ENCODE peak calls at places on chromosomes 4 and X, in nine cellular contexts. One of them, this sample, is unnamed.

GRCh38 chrX:48896611-48897011 is 957 bp downstream of the TIMM17B start:
- DNase-seq in spleen: peak
- DNase-seq in uterus: no peak
- DNase-seq in heart left ventricle: no peak
- DNase-seq in epithelial cell of proximal tubule: no peak
- DNase-seq in A549: no peak
- DNase-seq in NB4: peak
- DNase-seq in H1: no peak
- DNase-seq in Panc1: no peak
- DNase-seq in this sample: no peak

GRCh38 chr4:176498857-176499256 is 179.1 kb downstream of the SPCS3 start:
- DNase-seq in spleen: no peak
- DNase-seq in uterus: no peak
- DNase-seq in heart left ventricle: no peak
- DNase-seq in epithelial cell of proximal tubule: no peak
- DNase-seq in A549: no peak
- DNase-seq in NB4: no peak
- DNase-seq in H1: no peak
- DNase-seq in Panc1: no peak
- DNase-seq in this sample: no peak

GRCh38 chr4:140049924-140050681 is 103.9 kb downstream of the MAML3 start:
- DNase-seq in spleen: no peak
- DNase-seq in uterus: no peak
- DNase-seq in heart left ventricle: no peak
- DNase-seq in epithelial cell of proximal tubule: no peak
- DNase-seq in A549: peak
- DNase-seq in NB4: peak
- DNase-seq in H1: peak
- DNase-seq in Panc1: no peak
- DNase-seq in this sample: no peak

GRCh38 chr4:77817304-77818076 is 1.7 kb downstream of the CNOT6L start:
- DNase-seq in spleen: no peak
- DNase-seq in uterus: no peak
- DNase-seq in heart left ventricle: no peak
- DNase-seq in epithelial cell of proximal tubule: peak
- DNase-seq in A549: no peak
- DNase-seq in NB4: no peak
- DNase-seq in H1: no peak
- DNase-seq in Panc1: no peak
- DNase-seq in this sample: no peak

GRCh38 chr4:3207531-3208037 is 41.4 kb upstream of the MSANTD1 start:
- DNase-seq in spleen: no peak
- DNase-seq in uterus: no peak
- DNase-seq in heart left ventricle: no peak
- DNase-seq in epithelial cell of proximal tubule: no peak
- DNase-seq in A549: no peak
- DNase-seq in NB4: peak
- DNase-seq in H1: no peak
- DNase-seq in Panc1: no peak
- DNase-seq in this sample: no peak

GRCh38 chrX:68710870-68711576 is 63.6 kb downstream of the STARD8 start:
- DNase-seq in spleen: peak
- DNase-seq in uterus: peak
- DNase-seq in heart left ventricle: no peak
- DNase-seq in epithelial cell of proximal tubule: no peak
- DNase-seq in A549: peak
- DNase-seq in NB4: peak
- DNase-seq in H1: peak
- DNase-seq in Panc1: no peak
- DNase-seq in this sample: no peak

GRCh38 chrX:86946569-86946968 is 571.0 kb upstream of the KLHL4 start:
- DNase-seq in spleen: no peak
- DNase-seq in uterus: no peak
- DNase-seq in heart left ventricle: no peak
- DNase-seq in epithelial cell of proximal tubule: peak
- DNase-seq in A549: peak
- DNase-seq in NB4: peak
- DNase-seq in H1: no peak
- DNase-seq in Panc1: peak
- DNase-seq in this sample: no peak

GRCh38 chr4:985123-985830 is 1.6 kb upstream of the IDUA start:
- DNase-seq in spleen: peak
- DNase-seq in uterus: no peak
- DNase-seq in heart left ventricle: peak
- DNase-seq in epithelial cell of proximal tubule: no peak
- DNase-seq in A549: peak
- DNase-seq in NB4: peak
- DNase-seq in H1: peak
- DNase-seq in Panc1: no peak
- DNase-seq in this sample: no peak

GRCh38 chr4:6123541-6123940 is 76.8 kb downstream of the JAKMIP1 start:
- DNase-seq in spleen: no peak
- DNase-seq in uterus: no peak
- DNase-seq in heart left ventricle: no peak
- DNase-seq in epithelial cell of proximal tubule: no peak
- DNase-seq in A549: no peak
- DNase-seq in NB4: no peak
- DNase-seq in H1: no peak
- DNase-seq in Panc1: no peak
- DNase-seq in this sample: no peak

DNA sequence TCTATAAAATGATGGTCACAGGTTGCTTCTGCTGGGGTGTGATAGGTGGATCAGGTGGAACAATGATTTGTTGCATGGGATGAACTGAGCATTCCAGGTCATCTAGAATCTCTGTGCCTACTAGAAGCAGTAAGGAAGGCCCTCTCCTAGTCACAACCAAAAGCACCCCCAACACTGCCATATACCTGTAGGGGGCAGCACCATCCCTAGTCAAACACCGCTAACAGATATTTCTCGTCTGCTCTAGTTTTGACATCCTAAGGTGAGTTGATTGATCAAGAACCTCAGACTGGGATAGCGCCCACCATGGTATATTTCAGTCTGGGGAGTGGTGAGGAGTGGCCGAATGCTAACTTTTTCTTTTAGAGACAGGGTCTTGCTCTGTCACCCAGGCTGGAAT is 160.2 kb downstream of the NHS start:
- DNase-seq in spleen: no peak
- DNase-seq in uterus: no peak
- DNase-seq in heart left ventricle: no peak
- DNase-seq in epithelial cell of proximal tubule: no peak
- DNase-seq in A549: no peak
- DNase-seq in NB4: peak
- DNase-seq in H1: peak
- DNase-seq in Panc1: no peak
- DNase-seq in this sample: no peak
- TF ChIP-seq CTCF in spleen: peak
- TF ChIP-seq CTCF in uterus: no peak
- TF ChIP-seq CTCF in heart left ventricle: peak
- TF ChIP-seq CTCF in epithelial cell of proximal tubule: peak
- TF ChIP-seq CTCF in A549: peak
- TF ChIP-seq CTCF in NB4: peak
- TF ChIP-seq CTCF in H1: peak
- TF ChIP-seq CTCF in Panc1: peak
- TF ChIP-seq CTCF in this sample: peak

DNA sequence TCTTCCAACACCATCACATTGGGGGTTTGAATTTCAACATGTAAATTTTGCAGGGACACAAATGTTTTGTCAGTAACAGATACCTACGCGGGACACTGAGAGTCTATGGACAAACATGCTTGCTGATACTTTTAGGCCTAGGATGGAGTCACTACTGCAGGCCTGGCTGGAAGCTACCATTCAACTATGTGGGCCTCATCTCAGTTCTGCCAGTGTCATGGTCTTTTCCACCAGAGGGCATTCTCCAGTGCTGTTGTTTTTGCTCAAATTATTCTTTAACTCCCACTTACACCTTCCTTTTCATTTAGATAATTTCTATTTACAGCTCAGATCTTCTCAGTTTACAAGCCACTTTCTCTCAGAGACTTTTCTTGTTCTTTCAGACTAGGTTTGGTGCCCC is 7.0 kb upstream of the ANK2 start:
- DNase-seq in spleen: no peak
- DNase-seq in uterus: no peak
- DNase-seq in heart left ventricle: no peak
- DNase-seq in epithelial cell of proximal tubule: no peak
- DNase-seq in A549: no peak
- DNase-seq in NB4: no peak
- DNase-seq in H1: no peak
- DNase-seq in Panc1: no peak
- DNase-seq in this sample: no peak
- TF ChIP-seq CTCF in spleen: no peak
- TF ChIP-seq CTCF in uterus: no peak
- TF ChIP-seq CTCF in heart left ventricle: no peak
- TF ChIP-seq CTCF in epithelial cell of proximal tubule: no peak
- TF ChIP-seq CTCF in A549: no peak
- TF ChIP-seq CTCF in NB4: no peak
- TF ChIP-seq CTCF in H1: no peak
- TF ChIP-seq CTCF in Panc1: no peak
- TF ChIP-seq CTCF in this sample: no peak

GRCh38 chrX:790780-791360 is 160.3 kb downstream of the SHOX start:
- DNase-seq in spleen: no peak
- DNase-seq in uterus: no peak
- DNase-seq in heart left ventricle: no peak
- DNase-seq in epithelial cell of proximal tubule: no peak
- DNase-seq in A549: no peak
- DNase-seq in NB4: no peak
- DNase-seq in H1: no peak
- DNase-seq in Panc1: no peak
- DNase-seq in this sample: no peak
- TF ChIP-seq CTCF in spleen: no peak
- TF ChIP-seq CTCF in uterus: no peak
- TF ChIP-seq CTCF in heart left ventricle: no peak
- TF ChIP-seq CTCF in epithelial cell of proximal tubule: no peak
- TF ChIP-seq CTCF in A549: no peak
- TF ChIP-seq CTCF in NB4: no peak
- TF ChIP-seq CTCF in H1: no peak
- TF ChIP-seq CTCF in Panc1: no peak
- TF ChIP-seq CTCF in this sample: no peak

DNA sequence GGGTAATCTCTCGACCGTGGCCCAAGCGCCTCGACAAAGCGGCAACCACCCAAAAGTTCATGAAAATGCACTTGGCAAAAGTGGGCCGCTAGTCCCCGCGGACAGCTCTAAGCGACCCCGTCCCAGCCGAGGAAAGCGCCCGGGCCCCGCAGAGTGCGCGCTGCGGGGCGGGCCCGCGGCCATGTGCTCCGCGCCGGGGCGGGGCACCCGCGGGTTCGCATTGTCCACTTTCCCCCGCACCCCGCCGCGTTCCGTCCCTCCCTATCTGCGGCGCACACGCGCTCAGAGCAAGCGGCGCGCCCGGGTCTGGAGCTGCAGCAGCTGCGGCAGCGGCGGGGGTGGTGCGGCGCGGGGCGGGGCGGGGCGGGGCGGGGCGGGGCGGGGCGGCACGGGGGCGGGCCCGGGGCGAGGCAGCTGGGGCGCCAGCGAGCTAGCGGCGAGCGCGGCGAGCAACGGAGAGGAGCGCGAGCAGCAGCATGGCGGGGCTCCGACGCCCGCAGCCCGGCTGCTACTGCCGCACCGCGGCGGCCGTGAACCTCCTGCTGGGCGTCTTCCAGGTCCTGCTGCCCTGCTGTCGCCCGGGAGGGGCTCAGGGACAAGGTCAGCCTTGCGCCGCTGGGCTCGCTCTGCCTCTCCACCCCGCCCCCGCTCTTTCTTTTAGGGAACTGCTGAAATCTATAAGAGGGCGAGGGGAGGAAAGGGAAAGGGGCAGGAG is at the start of gene TMEM131L:
- DNase-seq in spleen: peak
- DNase-seq in uterus: peak
- DNase-seq in heart left ventricle: peak
- DNase-seq in epithelial cell of proximal tubule: no peak
- DNase-seq in A549: peak
- DNase-seq in NB4: peak
- DNase-seq in H1: peak
- DNase-seq in Panc1: no peak
- DNase-seq in this sample: no peak
- TF ChIP-seq CTCF in spleen: peak
- TF ChIP-seq CTCF in uterus: no peak
- TF ChIP-seq CTCF in heart left ventricle: no peak
- TF ChIP-seq CTCF in epithelial cell of proximal tubule: no peak
- TF ChIP-seq CTCF in A549: no peak
- TF ChIP-seq CTCF in NB4: no peak
- TF ChIP-seq CTCF in H1: peak
- TF ChIP-seq CTCF in Panc1: no peak
- TF ChIP-seq CTCF in this sample: peak

GRCh38 chr4:150461957-150462356 is 120.0 kb upstream of the MAB21L2 start:
- DNase-seq in spleen: no peak
- DNase-seq in uterus: no peak
- DNase-seq in heart left ventricle: no peak
- DNase-seq in epithelial cell of proximal tubule: no peak
- DNase-seq in A549: no peak
- DNase-seq in NB4: no peak
- DNase-seq in H1: no peak
- DNase-seq in Panc1: no peak
- DNase-seq in this sample: no peak

GRCh38 chr4:150462743-150463142 is 119.2 kb upstream of the MAB21L2 start:
- DNase-seq in spleen: no peak
- DNase-seq in uterus: no peak
- DNase-seq in heart left ventricle: no peak
- DNase-seq in epithelial cell of proximal tubule: no peak
- DNase-seq in A549: no peak
- DNase-seq in NB4: no peak
- DNase-seq in H1: no peak
- DNase-seq in Panc1: no peak
- DNase-seq in this sample: no peak

GRCh38 chr4:150464523-150464922 is 117.4 kb upstream of the MAB21L2 start:
- DNase-seq in spleen: no peak
- DNase-seq in uterus: no peak
- DNase-seq in heart left ventricle: no peak
- DNase-seq in epithelial cell of proximal tubule: no peak
- DNase-seq in A549: no peak
- DNase-seq in NB4: no peak
- DNase-seq in H1: no peak
- DNase-seq in Panc1: no peak
- DNase-seq in this sample: no peak
- TF ChIP-seq CTCF in spleen: no peak
- TF ChIP-seq CTCF in uterus: no peak
- TF ChIP-seq CTCF in heart left ventricle: no peak
- TF ChIP-seq CTCF in epithelial cell of proximal tubule: no peak
- TF ChIP-seq CTCF in A549: no peak
- TF ChIP-seq CTCF in NB4: no peak
- TF ChIP-seq CTCF in H1: no peak
- TF ChIP-seq CTCF in Panc1: no peak
- TF ChIP-seq CTCF in this sample: no peak

DNA sequence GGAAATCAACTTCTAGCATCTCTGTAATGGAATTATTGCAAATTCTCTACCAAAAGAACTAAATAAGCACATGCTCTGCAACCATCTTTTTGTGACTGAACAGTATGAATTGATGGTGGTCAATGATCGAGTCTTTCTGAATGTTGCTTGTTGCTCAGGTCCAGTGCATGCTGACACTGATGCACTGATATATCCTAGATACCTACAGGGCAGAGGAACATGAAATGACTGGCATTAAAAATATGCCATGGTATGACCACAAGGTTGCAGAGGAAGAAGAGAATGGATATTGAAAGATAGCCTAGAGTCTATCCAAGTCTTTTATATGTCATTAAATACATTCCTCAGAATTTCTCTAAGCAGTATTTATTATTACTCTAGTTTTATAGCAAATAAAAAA is 692.8 kb upstream of the TENM3 start:
- DNase-seq in spleen: no peak
- DNase-seq in uterus: no peak
- DNase-seq in heart left ventricle: no peak
- DNase-seq in epithelial cell of proximal tubule: no peak
- DNase-seq in A549: no peak
- DNase-seq in NB4: no peak
- DNase-seq in H1: no peak
- DNase-seq in Panc1: no peak
- DNase-seq in this sample: no peak
- TF ChIP-seq CTCF in spleen: no peak
- TF ChIP-seq CTCF in uterus: no peak
- TF ChIP-seq CTCF in heart left ventricle: no peak
- TF ChIP-seq CTCF in epithelial cell of proximal tubule: no peak
- TF ChIP-seq CTCF in A549: no peak
- TF ChIP-seq CTCF in NB4: no peak
- TF ChIP-seq CTCF in H1: no peak
- TF ChIP-seq CTCF in Panc1: no peak
- TF ChIP-seq CTCF in this sample: no peak

This sample was measured in osteocyte.